ENCODE peak calls at places on chromosomes 1 and 21, in seven cellular contexts. D is putamen, W is choroid plexus epithelial cell, T is AG04449, J is bronchial epithelial cell, O is SW480, A is NCI-H1417. R is an unnamed sample.

GRCh38 chr21:25646541-25646940 is 7.5 kb downstream of the JAM2 start:
- DNase-seq in D (no peak), W (no peak), T (no peak), J (no peak), O (no peak), A (no peak), R (no peak)

GRCh38 chr1:201610806-201611205 is 71.9 kb downstream of the NAV1 start:
- DNase-seq in D (no peak), W (no peak), T (no peak), J (no peak), O (no peak), A (no peak), R (no peak)

GRCh38 chr1:176504848-176505553 is 42.0 kb downstream of the PAPPA2 start:
- DNase-seq in D (no peak), W (no peak), T (no peak), J (no peak), O (no peak), A (no peak), R (no peak)

GRCh38 chr1:212485895-212486590 is 53.3 kb downstream of the NENF start:
- DNase-seq in D (no peak), W (peak), T (peak), J (peak), O (peak), A (peak), R (peak)

GRCh38 chr1:45490121-45490622 is 791 bp downstream of the TESK2 start:
- DNase-seq in D (no peak), W (peak), T (no peak), J (peak), O (no peak), A (no peak), R (peak)

GRCh38 chr21:33980276-33980916 is 64.8 kb upstream of the ATP5PO start:
- DNase-seq in D (no peak), W (peak), T (no peak), J (peak), O (no peak), A (no peak), R (no peak)

GRCh38 chr21:31133243-31133830 is 95.1 kb upstream of the KRTAP19-8 start:
- DNase-seq in D (no peak), W (no peak), T (no peak), J (no peak), O (no peak), A (no peak), R (no peak)

GRCh38 chr1:116076831-116077230 is 34.4 kb upstream of the MAB21L3 start:
- DNase-seq in D (no peak), W (no peak), T (no peak), J (peak), O (peak), A (no peak), R (no peak)

GRCh38 chr1:55362558-55362957 is 147.4 kb upstream of the USP24 start:
- DNase-seq in D (no peak), W (peak), T (peak), J (peak), O (no peak), A (no peak), R (peak)

GRCh38 chr1:91732291-91732953 is 153.5 kb downstream of the TGFBR3 start:
- DNase-seq in D (no peak), W (peak), T (peak), J (peak), O (peak), A (no peak), R (peak)

GRCh38 chr1:165671531-165671930 is 26.8 kb downstream of the ALDH9A1 start:
- DNase-seq in D (no peak), W (peak), T (no peak), J (peak), O (no peak), A (no peak), R (peak)

GRCh38 chr1:214670098-214670497 is 67.1 kb downstream of the CENPF start:
- DNase-seq in D (no peak), W (peak), T (no peak), J (no peak), O (no peak), A (no peak), R (peak)

GRCh38 chr1:154870734-154871133 is 653 bp upstream of the KCNN3 start:
- DNase-seq in D (no peak), W (no peak), T (no peak), J (no peak), O (no peak), A (no peak), R (no peak)

GRCh38 chr21:44869860-44870747 is 3.4 kb downstream of the PTTG1IP start:
- DNase-seq in D (no peak), W (peak), T (peak), J (peak), O (peak), A (no peak), R (peak)

GRCh38 chr1:157505481-157506272 is 46.6 kb downstream of the FCRL5 start:
- DNase-seq in D (peak), W (peak), T (peak), J (peak), O (peak), A (peak), R (peak)

GRCh38 chr1:153631047-153632022 is 2.5 kb upstream of the CHTOP start:
- DNase-seq in D (no peak), W (no peak), T (peak), J (peak), O (no peak), A (no peak), R (no peak)

GRCh38 chr1:200041337-200042118 is 14.0 kb downstream of the NR5A2 start:
- DNase-seq in D (no peak), W (no peak), T (no peak), J (no peak), O (no peak), A (no peak), R (peak)

GRCh38 chr21:31873696-31874599 is 1.1 kb downstream of the HUNK start:
- DNase-seq in D (no peak), W (peak), T (no peak), J (no peak), O (peak), A (peak), R (no peak)

GRCh38 chr1:18949689-18950414 is 6.6 kb downstream of the IFFO2 start:
- DNase-seq in D (peak), W (peak), T (no peak), J (no peak), O (no peak), A (no peak), R (peak)

GRCh38 chr1:25120286-25120685 is 112.0 kb downstream of the SYF2 start:
- DNase-seq in D (no peak), W (no peak), T (no peak), J (no peak), O (no peak), A (no peak), R (no peak)

GRCh38 chr1:9700340-9700739 is 48.8 kb downstream of the PIK3CD start:
- DNase-seq in D (no peak), W (peak), T (no peak), J (peak), O (peak), A (no peak), R (peak)

GRCh38 chr1:69121708-69122107 is 446.0 kb upstream of the LRRC7 start:
- DNase-seq in D (no peak), W (peak), T (no peak), J (peak), O (no peak), A (no peak), R (no peak)

GRCh38 chr1:33429846-33430750 is 797 bp downstream of the PHC2 start:
- DNase-seq in D (no peak), W (peak), T (no peak), J (no peak), O (no peak), A (peak), R (peak)

GRCh38 chr1:160748182-160748876 is 9.3 kb downstream of the SLAMF7 start:
- DNase-seq in D (no peak), W (peak), T (no peak), J (peak), O (peak), A (no peak), R (peak)

GRCh38 chr1:7372477-7373120 is 398.5 kb upstream of the VAMP3 start:
- DNase-seq in D (no peak), W (no peak), T (no peak), J (no peak), O (no peak), A (no peak), R (no peak)